ENCODE peak calls at places on chromosomes 7 and 10, in seven cellular contexts. O, L, W, X, S, M and E are unnamed samples.

GRCh38 chr7:122161628-122162027 is 17.6 kb upstream of the AASS start:
- DNase-seq in W (no peak), S (no peak), M (no peak), O (no peak), L (no peak), X (no peak), E (no peak)

GRCh38 chr7:134458806-134459698 is at the start of gene AKR1B1:
- DNase-seq in M (peak), L (peak), X (peak), S (peak), O (peak), W (peak), E (peak)

GRCh38 chr7:96034940-96035727 is 262.8 kb downstream of the DYNC1I1 start:
- DNase-seq in M (no peak), O (no peak), X (no peak), S (no peak), W (no peak), L (no peak), E (no peak)

GRCh38 chr7:140587243-140587642 is 53.4 kb downstream of the DENND2A start:
- DNase-seq in S (no peak), M (no peak), O (no peak), L (no peak), W (no peak), X (no peak), E (no peak)

GRCh38 chr10:54501919-54502318 is 299.1 kb downstream of the PCDH15 start:
- DNase-seq in L (no peak), W (no peak), X (no peak), O (no peak), M (no peak), S (no peak), E (no peak)

GRCh38 chr7:41579961-41580935 is 122.6 kb downstream of the INHBA start:
- DNase-seq in X (no peak), S (no peak), W (no peak), L (no peak), M (no peak), O (no peak), E (no peak)

GRCh38 chr7:132882714-132883428 is 199.0 kb downstream of the CHCHD3 start:
- DNase-seq in S (no peak), X (no peak), O (no peak), L (no peak), M (no peak), W (no peak), E (no peak)

GRCh38 chr10:99394761-99395386 is 35.5 kb downstream of the GOT1 start:
- DNase-seq in O (no peak), W (no peak), L (no peak), S (no peak), X (no peak), M (no peak), E (no peak)

GRCh38 chr7:75762350-75762917 is 9.6 kb downstream of the CCL26 start:
- DNase-seq in O (no peak), M (no peak), L (no peak), W (peak), S (no peak), X (peak), E (no peak)

GRCh38 chr10:89563861-89564478 is 28.6 kb upstream of the SLC16A12 start:
- DNase-seq in O (no peak), W (peak), M (no peak), X (peak), S (no peak), L (no peak), E (no peak)

GRCh38 chr10:52769966-52770365 is 2.6 kb downstream of the MBL2 start:
- DNase-seq in L (no peak), W (no peak), S (no peak), M (no peak), O (no peak), X (no peak), E (no peak)

DNA sequence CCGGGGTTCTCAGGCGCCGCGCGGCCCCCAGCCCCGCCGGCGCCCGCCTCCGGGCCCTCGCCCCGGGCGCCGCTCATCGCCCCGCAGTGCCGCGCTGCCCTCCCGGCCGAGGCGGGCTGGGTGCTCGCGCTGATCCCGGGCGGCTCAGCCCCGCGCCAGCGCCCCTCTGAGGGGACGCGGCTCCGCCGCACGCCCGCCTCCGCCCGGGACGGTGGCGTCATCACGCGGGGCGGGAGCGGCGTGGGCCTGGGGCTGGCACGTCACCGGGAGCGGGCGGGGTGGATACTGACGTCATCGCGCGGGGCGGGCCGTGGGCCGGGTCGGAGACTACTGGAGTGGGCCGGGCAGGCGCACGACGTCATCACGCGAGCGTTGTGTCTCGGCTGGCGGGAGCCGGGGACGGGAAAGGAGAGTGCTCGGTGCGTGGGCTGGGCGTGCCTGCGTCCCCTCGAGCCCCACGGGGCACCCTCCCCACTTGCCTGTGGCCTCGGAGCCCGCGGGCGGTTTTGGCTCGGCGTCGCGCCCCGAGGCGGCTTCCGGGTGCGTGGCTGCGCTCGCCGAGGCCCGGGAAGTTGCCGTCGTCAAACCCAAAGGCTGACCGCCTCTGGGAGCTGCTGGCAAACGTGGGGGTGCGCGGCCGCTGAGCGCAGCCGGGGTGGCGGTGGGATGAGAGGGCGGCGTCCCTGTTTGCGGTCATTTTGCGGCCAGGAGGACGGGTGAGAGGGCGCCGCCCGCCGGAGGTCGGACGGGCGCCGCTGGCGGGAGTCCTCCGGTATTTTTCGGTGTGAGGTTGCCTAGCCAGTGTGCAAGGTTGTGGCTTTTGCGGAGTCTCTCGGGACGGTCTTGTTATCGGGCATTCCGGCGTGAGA is at the start of gene ESYT2:
- DNase-seq in O (peak), W (peak), L (peak), M (peak), S (peak), X (peak), E (peak)
- TF ChIP-seq EP300 in O (no peak), W (no peak), L (peak), M (peak), S (peak), X (peak), E (peak)

DNA sequence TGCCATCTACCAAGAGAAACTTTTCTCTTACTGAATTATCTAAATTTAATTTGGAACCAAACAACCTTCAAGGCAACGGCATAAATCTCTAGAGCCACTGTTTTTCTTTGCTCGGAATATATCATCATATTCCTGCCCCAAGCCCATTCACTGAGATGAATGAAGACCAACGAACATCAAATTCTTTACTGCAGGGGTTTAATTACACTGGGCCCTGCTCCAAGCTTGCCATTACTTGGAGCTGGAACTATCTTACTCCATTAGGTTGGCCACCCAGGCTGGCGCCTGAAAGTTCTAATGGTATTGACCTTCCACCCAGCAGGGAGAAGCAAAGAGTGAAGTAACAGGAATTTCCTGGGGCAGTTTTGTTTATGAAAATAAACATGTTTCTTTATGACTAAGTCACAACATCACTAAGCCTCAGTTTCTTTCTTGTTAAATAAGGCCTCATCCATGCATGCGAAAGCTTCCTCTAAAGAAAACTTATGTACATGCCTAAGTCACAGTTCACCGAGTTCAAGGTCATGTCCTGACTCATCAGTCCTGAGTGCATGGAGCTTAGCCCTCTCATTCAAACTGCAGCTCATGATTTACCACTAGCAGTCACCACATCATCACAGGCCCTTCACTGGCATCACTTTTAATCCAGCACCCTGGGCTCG is 42.0 kb upstream of the ANAPC16 start:
- DNase-seq in X (no peak), L (no peak), O (no peak), M (no peak), W (peak), S (no peak), E (no peak)
- TF ChIP-seq EP300 in X (no peak), L (no peak), O (no peak), M (no peak), W (no peak), S (no peak), E (no peak)

DNA sequence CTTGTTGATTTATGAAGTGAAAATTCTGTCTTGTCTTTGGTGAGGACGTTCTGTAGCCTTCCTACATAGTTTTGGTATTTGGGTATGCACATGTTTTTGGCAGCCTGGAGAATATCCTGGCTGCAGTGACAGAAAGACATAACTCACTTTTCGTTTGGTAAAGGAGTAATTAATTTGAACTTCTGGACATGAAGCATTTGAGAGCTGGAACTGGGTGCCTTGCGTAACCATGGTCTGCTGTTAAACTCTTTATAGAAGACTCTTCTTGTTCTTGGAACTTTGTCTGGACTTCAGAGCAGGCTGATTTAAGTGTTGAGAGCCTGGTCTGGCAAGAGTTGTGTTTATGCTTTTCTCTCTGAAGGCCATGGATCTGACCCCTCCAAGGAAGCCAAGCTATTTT is 231.3 kb downstream of the LRMDA start:
- DNase-seq in W (no peak), M (peak), X (no peak), L (no peak), O (peak), S (peak), E (peak)
- TF ChIP-seq EP300 in W (no peak), M (peak), X (no peak), L (no peak), O (peak), S (no peak), E (no peak)

GRCh38 chr7:24896031-24896433 is 83.9 kb downstream of the OSBPL3 start:
- DNase-seq in M (no peak), O (no peak), W (no peak), L (no peak), X (no peak), S (peak), E (no peak)

GRCh38 chr7:24902276-24902675 is 77.7 kb downstream of the OSBPL3 start:
- DNase-seq in O (no peak), M (no peak), L (no peak), X (no peak), W (no peak), S (no peak), E (no peak)

GRCh38 chr7:24903559-24903958 is 76.4 kb downstream of the OSBPL3 start:
- DNase-seq in L (no peak), O (no peak), X (no peak), M (no peak), S (no peak), W (no peak), E (no peak)

GRCh38 chr7:24898691-24899090 is 81.3 kb downstream of the OSBPL3 start:
- DNase-seq in X (no peak), W (no peak), O (no peak), L (no peak), S (no peak), M (no peak), E (no peak)

GRCh38 chr7:24899905-24900304 is 80.1 kb downstream of the OSBPL3 start:
- DNase-seq in L (no peak), S (no peak), O (no peak), W (no peak), M (no peak), X (no peak), E (no peak)
- TF ChIP-seq EP300 in L (no peak), S (no peak), O (no peak), W (no peak), M (no peak), X (no peak), E (no peak)

DNA sequence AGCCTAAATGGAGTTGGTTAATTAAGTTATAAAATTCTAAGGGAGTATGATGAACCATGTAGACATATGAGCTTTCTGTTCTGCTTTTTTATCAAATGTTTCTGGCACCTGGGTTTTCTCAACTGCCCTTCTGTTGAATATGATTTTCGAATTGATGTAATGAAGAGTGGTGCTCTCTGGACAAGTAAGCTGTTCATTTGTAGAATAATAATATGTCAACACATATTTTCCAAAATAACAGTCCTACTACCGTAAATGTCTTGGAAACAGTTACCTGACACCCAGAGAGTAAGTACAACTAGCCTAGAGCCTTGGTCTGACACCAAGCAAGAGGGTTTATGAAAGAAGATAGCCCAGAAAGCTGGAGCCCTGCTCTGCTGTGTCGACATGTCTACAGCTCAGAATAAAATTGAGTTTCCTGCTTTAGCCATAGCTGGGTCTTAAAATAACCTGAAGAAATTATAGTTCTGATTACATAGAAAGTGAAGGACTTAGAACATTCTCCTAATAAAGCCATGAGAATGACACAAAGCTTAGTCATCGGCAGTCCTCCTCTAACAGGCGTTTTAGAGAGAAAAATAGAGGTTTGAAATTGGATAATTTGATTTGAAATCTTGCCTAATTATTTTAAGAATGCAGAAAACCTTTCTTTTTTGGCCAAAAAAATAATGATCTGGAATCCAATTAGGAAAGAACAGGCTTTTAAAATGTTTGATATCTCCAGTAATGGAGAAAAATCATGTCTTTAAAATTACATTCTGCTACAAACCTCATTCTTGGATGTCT is 25.1 kb downstream of the HDAC9 start:
- DNase-seq in W (no peak), S (no peak), O (no peak), M (no peak), L (no peak), X (no peak), E (no peak)
- TF ChIP-seq EP300 in W (no peak), S (no peak), O (no peak), M (no peak), L (no peak), X (no peak), E (no peak)

GRCh38 chr10:33279276-33279675 is 55.2 kb downstream of the NRP1 start:
- DNase-seq in X (no peak), O (no peak), W (no peak), L (no peak), M (no peak), S (no peak), E (no peak)
- TF ChIP-seq EP300 in X (no peak), O (no peak), W (no peak), L (no peak), M (no peak), S (no peak), E (no peak)

GRCh38 chr7:148368562-148368961 is 222.0 kb upstream of the C7orf33 start:
- DNase-seq in S (no peak), X (no peak), O (no peak), M (no peak), W (no peak), L (no peak), E (no peak)

DNA sequence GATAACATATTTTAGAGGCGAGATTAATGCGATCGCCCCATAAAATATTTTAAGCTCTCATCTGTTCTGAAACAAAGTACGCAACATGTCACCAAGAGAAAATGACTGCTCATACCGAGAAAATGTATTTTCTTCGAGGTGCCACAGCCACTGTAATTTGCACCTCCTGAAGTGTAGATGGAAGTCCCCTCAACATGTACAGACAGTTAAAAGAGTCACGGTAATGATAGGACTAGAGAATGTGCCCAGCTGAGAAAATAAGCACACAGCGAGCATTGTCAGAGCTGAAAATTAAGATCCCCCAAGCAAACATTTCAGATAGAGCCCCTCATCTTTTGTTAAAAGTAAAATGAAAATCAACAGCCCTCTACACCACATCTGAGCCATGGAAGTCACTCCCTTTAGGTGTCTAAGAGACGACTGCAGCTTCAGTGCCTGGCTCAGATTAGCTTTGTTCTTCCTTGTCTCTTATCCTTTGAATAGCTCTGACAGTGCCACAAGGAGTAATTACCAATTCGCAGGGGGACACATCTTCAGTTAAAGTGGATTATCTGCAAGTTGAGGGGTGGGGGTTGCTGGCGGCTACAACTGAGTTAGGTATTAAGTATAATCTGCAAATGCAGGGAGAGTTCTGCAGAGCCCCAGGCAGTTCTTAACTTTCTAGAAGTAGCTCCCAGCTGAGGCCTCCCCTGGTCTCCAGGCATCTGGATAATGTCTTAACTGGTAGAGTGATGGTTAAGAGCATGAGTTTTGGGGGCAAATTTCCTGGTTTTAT is 222.7 kb upstream of the C7orf33 start:
- DNase-seq in S (no peak), X (no peak), L (no peak), O (no peak), M (no peak), W (no peak), E (no peak)
- TF ChIP-seq EP300 in S (no peak), X (no peak), L (no peak), O (no peak), M (no peak), W (no peak), E (no peak)

GRCh38 chr10:119080521-119081259 is at the start of gene EIF3A:
- DNase-seq in M (peak), L (peak), S (peak), W (peak), X (peak), O (peak), E (peak)
- TF ChIP-seq EP300 in M (peak), L (no peak), S (no peak), W (peak), X (no peak), O (no peak), E (no peak)